ENCODE peak calls at places on chromosomes 11 and 22, in eight cellular contexts. S, Q, V, J, X, B, N and C are unnamed samples. For H3K27me3, the result is how much of the 10 kb centered on the place peaks cover.

GRCh38 chr11:2209900-2210321 is 38.3 kb upstream of the TH start:
- DNase-seq in S (no peak), Q (no peak), V (no peak), J (peak), X (no peak), B (no peak), N (no peak), C (no peak)

GRCh38 chr11:72358461-72359405 is 75.6 kb downstream of the CLPB start:
- DNase-seq in S (no peak), Q (no peak), V (no peak), J (no peak), X (no peak), B (no peak), N (no peak), C (no peak)

GRCh38 chr11:73288873-73289707 is 17.0 kb downstream of the P2RY6 start:
- DNase-seq in S (peak), Q (peak), V (peak), J (peak), X (peak), B (peak), N (no peak), C (peak)

GRCh38 chr11:108398439-108398838 is 68.9 kb downstream of the C11orf65 start:
- DNase-seq in S (no peak), Q (no peak), V (no peak), J (no peak), X (no peak), B (no peak), N (no peak), C (no peak)

GRCh38 chr11:70313945-70314344 is 43.5 kb downstream of the PPFIA1 start:
- DNase-seq in S (no peak), Q (no peak), V (no peak), J (no peak), X (no peak), B (no peak), N (no peak), C (no peak)

GRCh38 chr22:17890245-17890671 is 116.0 kb upstream of the BID start:
- DNase-seq in S (no peak), Q (no peak), V (no peak), J (peak), X (no peak), B (peak), N (no peak), C (no peak)

GRCh38 chr11:27864046-27865025 is 164.1 kb upstream of the BDNF start:
- DNase-seq in S (no peak), Q (no peak), V (no peak), J (no peak), X (no peak), B (no peak), N (no peak), C (no peak)

GRCh38 chr11:78798567-78799170 is 224.0 kb upstream of the NARS2 start:
- DNase-seq in S (no peak), Q (peak), V (peak), J (peak), X (peak), B (peak), N (peak), C (peak)

GRCh38 chr11:72430743-72431570 is 3.4 kb downstream of the CLPB start:
- DNase-seq in S (peak), Q (peak), V (no peak), J (no peak), X (no peak), B (peak), N (no peak), C (no peak)

GRCh38 chr11:10629431-10630002 is 61.1 kb upstream of the LYVE1 start:
- DNase-seq in S (no peak), Q (no peak), V (no peak), J (no peak), X (no peak), B (no peak), N (no peak), C (no peak)

GRCh38 chr11:129251067-129251466 is 58.9 kb upstream of the ARHGAP32 start:
- DNase-seq in S (no peak), Q (no peak), V (no peak), J (no peak), X (no peak), B (peak), N (no peak), C (no peak)

GRCh38 chr11:77065878-77066228 is 918 bp upstream of the CAPN5 start:
- DNase-seq in S (no peak), Q (no peak), V (no peak), J (peak), X (peak), B (peak), N (no peak), C (no peak)

GRCh38 chr11:75403037-75403436 is 3.7 kb downstream of the RPS3 start:
- DNase-seq in S (no peak), Q (no peak), V (no peak), J (no peak), X (no peak), B (no peak), N (no peak), C (no peak)

GRCh38 chr11:17986007-17986710 is 26.7 kb downstream of the SERGEF start:
- DNase-seq in S (no peak), Q (no peak), V (peak), J (peak), X (no peak), B (peak), N (no peak), C (peak)

GRCh38 chr22:33746501-33746928 is 173.8 kb downstream of the LARGE1 start:
- DNase-seq in S (no peak), Q (no peak), V (peak), J (no peak), X (no peak), B (no peak), N (no peak), C (no peak)

GRCh38 chr22:25200967-25201366 is 1.3 kb downstream of the CRYBB3 start:
- DNase-seq in S (no peak), Q (no peak), V (no peak), J (no peak), X (no peak), B (no peak), N (no peak), C (no peak)

GRCh38 chr11:36487619-36488018 is 22.5 kb downstream of the TRAF6 start:
- DNase-seq in S (no peak), Q (no peak), V (no peak), J (no peak), X (no peak), B (no peak), N (no peak), C (no peak)

GRCh38 chr22:27306771-27307170 is 494.8 kb downstream of the MN1 start:
- DNase-seq in S (no peak), Q (no peak), V (no peak), J (no peak), X (no peak), B (no peak), N (no peak), C (no peak)

GRCh38 chr11:105609341-105609781 is 512 bp upstream of the GRIA4 start:
- DNase-seq in S (no peak), Q (no peak), V (no peak), J (no peak), X (no peak), B (peak), N (no peak), C (peak)

GRCh38 chr11:41486436-41486835 is 27.0 kb upstream of the LRRC4C start:
- DNase-seq in S (no peak), Q (no peak), V (no peak), J (no peak), X (no peak), B (no peak), N (no peak), C (no peak)

GRCh38 chr11:67031791-67032561 is 9.0 kb downstream of the SYT12 start:
- DNase-seq in S (no peak), Q (no peak), V (no peak), J (no peak), X (no peak), B (peak), N (no peak), C (no peak)

GRCh38 chr11:67029146-67029545 is 6.2 kb downstream of the SYT12 start:
- DNase-seq in S (no peak), Q (no peak), V (no peak), J (no peak), X (no peak), B (peak), N (no peak), C (no peak)

GRCh38 chr11:67032830-67033555 is 10.1 kb downstream of the SYT12 start:
- DNase-seq in S (no peak), Q (no peak), V (peak), J (peak), X (no peak), B (peak), N (no peak), C (no peak)

GRCh38 chr11:67033661-67034166 is 10.8 kb downstream of the SYT12 start:
- DNase-seq in S (no peak), Q (no peak), V (no peak), J (no peak), X (no peak), B (peak), N (no peak), C (no peak)

GRCh38 chr11:67030976-67031375 is 8.0 kb downstream of the SYT12 start:
- DNase-seq in S (no peak), Q (no peak), V (no peak), J (no peak), X (no peak), B (no peak), N (no peak), C (no peak)
- H3K27me3 ChIP-seq in S (under half), Q (under half), V (under half), J (under half), X (under half), B (under half), N (under half), C (under half)

GRCh38 chr22:46074771-46075551 is 75.4 kb upstream of the PPARA start:
- DNase-seq in S (no peak), Q (no peak), V (peak), J (peak), X (no peak), B (no peak), N (no peak), C (no peak)
- H3K27me3 ChIP-seq in S (under half), Q (under half), V (under half), J (under half), X (under half), B (under half), N (under half), C (under half)

DNA sequence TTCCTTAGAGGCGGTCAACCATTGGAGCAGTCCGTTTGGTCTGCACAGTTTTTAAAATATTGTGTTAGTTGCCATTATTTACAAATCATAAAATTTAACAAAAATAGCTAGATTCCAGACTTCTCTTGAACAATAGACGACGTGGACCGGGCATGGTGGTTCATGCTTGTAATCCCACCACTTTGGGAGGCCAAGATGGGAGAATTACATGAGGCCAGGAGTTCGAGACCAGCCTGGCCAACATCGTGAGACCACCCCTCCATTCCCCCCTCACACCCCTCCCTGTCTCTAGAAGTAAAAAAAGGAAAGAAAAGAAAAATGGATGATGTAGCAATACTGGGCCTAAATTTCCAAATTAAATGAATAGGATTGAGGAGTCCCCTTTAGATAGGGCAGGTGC is 965 bp downstream of the SLC37A2 start:
- DNase-seq in S (no peak), Q (no peak), V (no peak), J (no peak), X (no peak), B (no peak), N (peak), C (no peak)
- H3K27me3 ChIP-seq in S (under half), Q (under half), V (under half), J (under half), X (under half), B (under half), N (under half), C (under half)

DNA sequence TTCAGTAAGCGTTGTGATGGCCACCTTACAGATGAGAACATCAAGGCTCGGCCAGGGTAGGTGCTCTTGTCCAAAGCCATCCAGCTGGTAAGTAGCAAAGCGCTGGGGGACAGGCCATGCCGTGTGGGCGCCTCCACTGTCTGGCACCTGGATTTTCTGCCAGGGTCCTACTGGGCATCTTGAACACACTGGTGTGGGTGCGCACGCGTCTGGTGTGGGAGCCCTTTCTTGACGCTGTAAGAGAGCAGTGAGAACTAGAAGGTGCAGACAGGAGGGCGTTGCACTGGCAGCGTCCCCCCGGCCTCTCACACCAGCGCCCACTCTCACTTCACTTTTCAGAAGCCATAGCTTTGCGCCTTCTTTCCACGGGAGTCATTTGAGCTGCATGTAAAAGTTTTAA is 296.6 kb downstream of the TBC1D22A start:
- DNase-seq in S (no peak), Q (no peak), V (no peak), J (no peak), X (no peak), B (no peak), N (no peak), C (no peak)
- H3K27me3 ChIP-seq in S (under half), Q (under half), V (under half), J (under half), X (under half), B (under half), N (under half), C (under half)

DNA sequence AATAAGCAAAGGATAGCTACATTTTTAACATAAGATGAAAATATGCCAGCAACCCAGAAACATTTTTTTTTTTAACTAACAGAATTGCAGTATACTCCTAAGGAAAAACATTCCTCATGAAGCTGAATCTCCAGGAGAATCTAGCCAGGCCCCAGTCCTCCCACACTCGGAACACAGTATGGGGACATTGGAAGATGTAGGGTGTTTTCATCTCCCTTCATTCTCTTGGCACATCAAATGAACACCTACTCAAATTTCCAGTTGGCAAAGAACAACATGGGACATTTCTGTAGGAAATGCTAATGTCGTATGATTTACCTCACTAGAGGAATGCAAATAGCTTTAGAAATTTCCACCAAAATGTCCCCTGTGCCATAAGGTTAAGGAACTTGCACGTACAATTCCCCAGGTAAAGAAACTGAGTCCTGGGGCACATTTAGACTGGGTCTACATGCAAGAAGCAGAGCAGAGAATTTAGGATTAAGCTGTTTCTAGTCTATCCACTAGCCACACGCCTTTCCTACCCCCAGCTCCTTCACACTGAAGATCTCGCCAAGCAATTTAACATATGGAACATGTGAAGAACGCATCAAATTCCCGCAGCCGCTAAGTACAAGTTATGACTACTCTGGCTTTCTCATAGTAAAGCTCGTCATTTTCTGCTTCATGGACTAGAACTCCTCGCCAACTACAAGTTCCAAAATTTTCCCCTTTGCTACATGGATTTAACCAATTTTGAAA is 2.9 kb upstream of the CADM1 start:
- DNase-seq in S (no peak), Q (no peak), V (no peak), J (no peak), X (no peak), B (no peak), N (no peak), C (no peak)
- H3K27me3 ChIP-seq in S (under half), Q (under half), V (under half), J (under half), X (under half), B (under half), N (under half), C (under half)

DNA sequence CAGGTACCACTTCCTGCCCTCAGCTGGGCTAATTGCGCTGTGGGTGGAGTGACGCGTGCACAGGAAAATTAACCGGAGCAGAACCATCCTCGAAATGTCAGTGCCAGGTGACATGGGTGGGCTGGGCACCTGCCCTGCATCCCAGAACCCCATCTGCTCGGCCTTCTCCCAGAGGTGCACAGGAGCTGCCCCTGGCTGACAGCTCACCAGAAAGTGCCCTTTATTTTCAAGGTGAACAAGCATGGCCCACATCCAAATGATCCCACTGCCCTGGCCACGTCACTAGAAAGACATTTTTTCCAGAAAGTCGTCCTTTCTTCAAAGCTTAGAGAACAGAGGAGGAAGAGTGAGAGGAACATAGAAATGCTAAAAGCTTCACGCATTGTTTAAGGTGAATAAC is 4.1 kb upstream of the ELFN2 start:
- DNase-seq in S (no peak), Q (no peak), V (no peak), J (no peak), X (no peak), B (peak), N (no peak), C (peak)
- H3K27me3 ChIP-seq in S (under half), Q (under half), V (under half), J (under half), X (under half), B (under half), N (under half), C (under half)